ENCODE peak calls at places on chromosomes 7 and 10, in eight cellular contexts. Y is heart left ventricle, F is left ventricle myocardium inferior, A is iPS DF 6.9, Q is SJCRH30, D is ascending aorta, K is aorta, C is cardiac muscle cell. W is an unnamed sample. For H3K4me1, the result is how much of the 10 kb centered on the place peaks cover.

GRCh38 chr10:106467506-106467905 is 697.0 kb downstream of the SORCS1 start:
- DNase-seq in Y (no peak), K (no peak), F (no peak), C (no peak), Q (no peak), A (no peak), D (no peak), W (no peak)

GRCh38 chr10:43973801-43974200 is 325.1 kb upstream of the ZNF32 start:
- DNase-seq in F (no peak), C (no peak), A (no peak), Y (no peak), Q (no peak), D (no peak), K (no peak), W (no peak)

GRCh38 chr10:107653832-107654287 is 489.4 kb upstream of the SORCS1 start:
- DNase-seq in D (no peak), Q (peak), F (no peak), A (no peak), C (no peak), K (no peak), Y (no peak), W (peak)

GRCh38 chr7:155361363-155361680 is 63.6 kb downstream of the INSIG1 start:
- DNase-seq in K (peak), C (no peak), A (no peak), D (no peak), Y (no peak), Q (no peak), F (no peak), W (no peak)

GRCh38 chr10:70903262-70903921 is 15.0 kb upstream of the PCBD1 start:
- DNase-seq in A (peak), F (peak), K (peak), Y (peak), D (no peak), C (peak), Q (peak), W (peak)

GRCh38 chr7:148621563-148621962 is 31.0 kb downstream of the C7orf33 start:
- DNase-seq in K (no peak), Q (no peak), Y (no peak), D (no peak), A (no peak), C (no peak), F (no peak), W (no peak)

GRCh38 chr7:44967571-44968446 is 11.0 kb downstream of the MYO1G start:
- DNase-seq in Q (no peak), Y (no peak), C (peak), F (no peak), A (no peak), D (no peak), K (peak), W (no peak)

GRCh38 chr7:133130166-133130565 is 48.3 kb upstream of the CHCHD3 start:
- DNase-seq in Q (no peak), K (no peak), Y (no peak), D (no peak), A (no peak), F (no peak), C (no peak), W (no peak)

GRCh38 chr7:149800169-149800555 is 26.8 kb upstream of the ZNF467 start:
- DNase-seq in C (no peak), D (no peak), Q (no peak), A (no peak), F (no peak), K (no peak), Y (no peak), W (no peak)

GRCh38 chr10:126972622-126973414 is 67.6 kb downstream of the DOCK1 start:
- DNase-seq in Q (peak), Y (no peak), F (no peak), D (no peak), C (no peak), A (no peak), K (no peak), W (peak)

GRCh38 chr10:70677016-70677415 is 4.7 kb downstream of the ADAMTS14 start:
- DNase-seq in Y (no peak), A (no peak), F (no peak), Q (no peak), D (no peak), K (no peak), C (no peak), W (no peak)

GRCh38 chr10:1420663-1421362 is 316.5 kb downstream of the ADARB2 start:
- DNase-seq in Q (peak), A (peak), Y (no peak), F (no peak), K (no peak), C (peak), D (no peak), W (peak)

GRCh38 chr7:34175837-34176236 is 270.5 kb downstream of the BMPER start:
- DNase-seq in Q (no peak), A (no peak), F (no peak), D (no peak), Y (no peak), K (no peak), C (no peak), W (no peak)

GRCh38 chr10:100621360-100622205 is 85.8 kb downstream of the HIF1AN start:
- DNase-seq in F (no peak), D (no peak), Q (no peak), A (no peak), Y (no peak), C (no peak), K (no peak), W (peak)

GRCh38 chr10:43931308-43931930 is 282.7 kb upstream of the ZNF32 start:
- DNase-seq in F (no peak), Y (no peak), C (no peak), A (no peak), Q (no peak), D (no peak), K (no peak), W (no peak)

GRCh38 chr10:133465950-133466474 is 12.3 kb downstream of the SCART1 start:
- DNase-seq in A (no peak), Q (no peak), C (no peak), F (no peak), Y (no peak), K (no peak), D (no peak), W (no peak)

GRCh38 chr7:55052081-55052480 is 33.3 kb downstream of the EGFR start:
- DNase-seq in D (no peak), Q (no peak), F (no peak), C (no peak), K (no peak), Y (no peak), A (no peak), W (no peak)

GRCh38 chr7:102111063-102111757 is 175.5 kb upstream of the SH2B2 start:
- DNase-seq in Y (no peak), K (no peak), D (no peak), C (no peak), Q (peak), A (no peak), F (no peak), W (no peak)

GRCh38 chr7:87747681-87748080 is 119.5 kb downstream of the RUNDC3B start:
- DNase-seq in F (no peak), Y (no peak), Q (peak), D (no peak), C (no peak), K (no peak), A (no peak), W (no peak)

GRCh38 chr10:132533571-132534260 is 3.9 kb upstream of the INPP5A start:
- DNase-seq in Q (no peak), K (peak), A (no peak), Y (no peak), F (peak), D (no peak), C (no peak), W (no peak)

GRCh38 chr7:19538036-19538435 is 170.8 kb downstream of the POLR1F start:
- DNase-seq in Y (no peak), D (no peak), A (no peak), C (no peak), K (no peak), F (no peak), Q (peak), W (no peak)

GRCh38 chr10:3133948-3134347 is 38.6 kb downstream of the PITRM1 start:
- DNase-seq in Q (no peak), C (no peak), D (no peak), Y (no peak), K (no peak), A (no peak), F (no peak), W (no peak)

GRCh38 chr7:77783111-77783510 is 15.1 kb downstream of the TMEM60 start:
- DNase-seq in K (no peak), C (no peak), Q (no peak), F (no peak), Y (no peak), A (no peak), D (no peak), W (no peak)

GRCh38 chr7:2299853-2300512 is 14.3 kb downstream of the SNX8 start:
- DNase-seq in K (no peak), F (no peak), Y (no peak), A (no peak), C (no peak), Q (no peak), D (no peak), W (no peak)

GRCh38 chr10:120336910-120337540 is 120.0 kb upstream of the PLPP4 start:
- DNase-seq in C (peak), D (no peak), Q (peak), Y (no peak), F (no peak), A (peak), K (no peak), W (peak)

GRCh38 chr7:24865994-24866615 is 108.8 kb upstream of the GSDME start:
- DNase-seq in C (no peak), A (no peak), D (no peak), F (no peak), K (no peak), Q (no peak), Y (no peak), W (no peak)

DNA sequence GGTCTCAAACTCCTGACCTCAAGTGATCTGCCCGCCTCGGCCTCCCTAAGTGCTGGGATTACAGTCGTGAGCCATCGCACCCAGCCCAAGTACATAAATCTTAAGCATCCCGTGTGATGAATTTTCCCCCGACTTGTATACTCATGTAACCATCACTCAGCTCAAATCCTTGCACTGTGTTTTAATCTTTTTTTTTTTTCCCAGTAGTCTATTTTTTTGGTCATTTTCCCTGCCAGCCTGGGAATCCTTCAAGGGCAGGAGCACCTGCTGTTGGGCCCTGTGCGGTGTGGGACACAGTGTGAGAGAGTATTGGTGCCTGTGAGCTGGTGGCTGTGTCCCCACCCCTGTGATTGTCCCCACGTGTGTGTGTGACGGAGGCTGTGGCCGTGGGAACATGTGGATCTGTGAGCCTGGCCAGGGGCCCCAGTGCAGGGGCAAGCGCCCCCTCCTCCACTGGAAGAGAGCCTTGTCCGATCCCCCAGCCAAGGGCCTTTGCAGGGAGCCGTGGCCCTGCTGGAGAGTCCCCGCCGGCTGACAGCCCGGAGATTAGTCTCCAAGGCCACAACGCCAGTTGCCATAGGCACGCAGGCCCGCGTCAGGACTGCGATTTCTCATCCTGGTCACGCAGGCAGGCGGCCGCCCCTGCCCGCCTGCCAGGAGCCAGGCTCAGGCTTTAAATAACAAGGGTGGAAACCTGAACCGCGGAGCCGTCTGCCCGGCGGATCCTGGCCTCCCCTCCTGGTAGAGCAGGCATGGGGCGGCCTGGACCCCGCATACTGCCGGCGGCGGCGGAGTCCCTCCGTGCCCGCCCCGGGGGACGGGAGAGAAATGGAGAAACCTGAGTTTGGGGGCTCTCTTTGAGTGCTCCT is 26.5 kb downstream of the GTF2IRD1 start:
- DNase-seq in Y (peak), D (peak), K (peak), Q (peak), A (peak), F (peak), C (peak), W (no peak)
- H3K4me1 ChIP-seq in Y (under half), D (under half), K (under half), Q (half or more), A (under half), F (half or more), C (half or more), W (under half)

DNA sequence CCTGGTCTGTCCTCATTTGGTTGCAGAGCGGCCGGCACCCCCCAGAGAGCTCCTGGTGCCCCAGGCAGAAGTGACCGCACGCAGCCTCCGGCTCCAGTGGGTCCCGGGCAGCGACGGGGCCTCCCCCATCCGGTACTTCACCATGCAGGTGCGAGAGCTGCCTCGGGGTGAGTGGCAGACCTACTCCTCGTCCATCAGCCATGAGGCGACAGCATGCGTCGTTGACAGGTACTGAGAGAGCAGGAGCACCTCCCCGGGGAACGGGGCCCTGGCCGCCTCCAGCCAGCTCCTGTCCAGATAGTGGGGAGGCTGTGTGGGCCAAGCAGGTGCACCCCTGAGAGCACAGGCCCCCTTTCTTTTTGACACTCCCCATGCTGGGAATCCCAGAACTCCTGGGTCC is 532.9 kb upstream of the FOXK1 start:
- DNase-seq in Y (no peak), A (no peak), D (no peak), C (no peak), K (no peak), Q (no peak), F (no peak), W (no peak)
- H3K4me1 ChIP-seq in Y (under half), A (under half), D (under half), C (under half), K (under half), Q (under half), F (under half), W (under half)

GRCh38 chr10:79226391-79227245 is 120.7 kb upstream of the PPIF start:
- DNase-seq in Y (no peak), C (no peak), D (no peak), A (no peak), K (no peak), Q (no peak), F (no peak), W (no peak)
- H3K4me1 ChIP-seq in Y (under half), C (under half), D (under half), A (under half), K (under half), Q (under half), F (half or more), W (under half)

DNA sequence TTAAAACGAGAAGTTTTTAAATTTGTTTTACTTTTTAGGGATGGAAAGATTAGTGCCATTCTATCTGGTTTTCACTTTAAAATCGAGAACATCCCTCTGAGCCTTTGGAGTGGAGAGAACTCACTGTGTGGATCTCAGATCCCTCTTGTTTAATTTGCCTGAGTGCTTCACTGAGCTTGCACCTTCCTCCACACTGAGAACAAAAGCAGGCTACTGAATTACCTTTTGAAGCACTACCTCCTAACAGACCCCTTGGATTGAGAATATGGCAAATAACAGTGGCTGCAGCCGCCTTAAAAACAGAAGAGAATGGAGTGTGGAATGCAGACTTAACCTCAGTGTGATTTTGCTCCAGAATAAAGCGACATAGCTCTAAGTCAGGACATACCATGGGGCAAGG is 204.7 kb downstream of the CNTNAP2 start:
- DNase-seq in A (no peak), K (no peak), C (no peak), Q (no peak), D (no peak), Y (no peak), F (no peak), W (no peak)
- H3K4me1 ChIP-seq in A (under half), K (under half), C (under half), Q (under half), D (under half), Y (under half), F (under half), W (under half)

DNA sequence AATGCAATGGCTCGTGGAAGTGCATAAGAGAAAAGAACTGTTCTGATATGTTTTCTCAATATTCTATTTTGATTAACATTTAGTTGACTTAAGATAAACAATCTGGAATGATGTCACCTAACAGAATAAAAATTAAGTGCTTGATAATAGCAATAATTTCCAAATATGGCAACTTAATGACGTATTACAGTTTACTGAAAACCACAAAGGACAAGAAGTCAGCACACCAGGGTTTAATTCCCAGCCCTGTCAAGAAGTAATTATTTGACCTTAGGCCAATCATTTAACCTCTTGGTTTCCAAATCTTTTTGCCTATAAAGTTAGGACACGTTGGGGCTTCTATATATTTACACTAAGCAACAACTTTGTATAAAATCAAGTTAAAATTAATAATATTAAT is 95.7 kb downstream of the CABCOCO1 start:
- DNase-seq in D (no peak), C (no peak), Q (no peak), K (no peak), F (no peak), Y (no peak), A (no peak), W (no peak)
- H3K4me1 ChIP-seq in D (under half), C (under half), Q (under half), K (under half), F (under half), Y (under half), A (under half), W (half or more)

DNA sequence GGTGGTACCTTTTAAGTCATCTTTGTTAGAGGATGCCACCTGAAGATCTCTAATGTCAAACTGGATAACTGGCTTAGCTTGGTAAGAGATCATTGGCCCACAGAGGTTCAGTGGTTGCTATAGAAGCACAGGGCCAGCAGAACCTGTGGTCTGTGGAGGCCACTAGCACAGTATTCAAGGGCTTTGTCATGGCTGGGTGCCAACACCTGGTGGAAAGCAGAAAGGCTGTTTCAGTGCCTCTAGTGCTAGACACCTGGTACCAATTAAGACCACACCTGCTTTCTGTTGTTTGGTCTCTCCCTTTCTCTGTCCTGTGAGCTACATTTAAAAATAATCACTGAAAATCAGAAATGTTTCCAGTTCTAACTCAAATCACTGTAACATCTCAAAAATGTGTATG is 10.0 kb upstream of the PCGF5 start:
- DNase-seq in K (no peak), Y (no peak), C (no peak), A (no peak), F (no peak), D (no peak), Q (peak), W (no peak)
- H3K4me1 ChIP-seq in K (under half), Y (under half), C (under half), A (under half), F (half or more), D (under half), Q (under half), W (under half)

W was measured in A673.